ENCODE peak calls at places on chromosomes 7 and 10, in eight cellular contexts. U, W, K, S, T, G, Q and P are unnamed samples.

GRCh38 chr7:115054478-115055122 is 132.7 kb downstream of the MDFIC start:
- DNase-seq in U (no peak), W (no peak), K (no peak), S (no peak), T (no peak), G (no peak), Q (no peak), P (no peak)

GRCh38 chr7:90262438-90262837 is 17.5 kb downstream of the CFAP69 start:
- DNase-seq in U (no peak), W (no peak), K (peak), S (no peak), T (no peak), G (no peak), Q (no peak), P (peak)

GRCh38 chr7:16989883-16990413 is 108.2 kb upstream of the AGR3 start:
- DNase-seq in U (no peak), W (peak), K (peak), S (peak), T (peak), G (no peak), Q (no peak), P (peak)

GRCh38 chr7:64863969-64864368 is 39.1 kb upstream of the ZNF273 start:
- DNase-seq in U (no peak), W (no peak), K (no peak), S (no peak), T (no peak), G (no peak), Q (no peak), P (no peak)

GRCh38 chr10:21524526-21525366 is 736 bp downstream of the SKIDA1 start:
- DNase-seq in U (no peak), W (peak), K (peak), S (no peak), T (peak), G (no peak), Q (no peak), P (peak)

GRCh38 chr7:142359694-142360279 is 101.9 kb upstream of the PRSS58 start:
- DNase-seq in U (no peak), W (no peak), K (no peak), S (no peak), T (no peak), G (no peak), Q (no peak), P (no peak)

GRCh38 chr10:48199580-48200377 is 74.7 kb downstream of the FRMPD2 start:
- DNase-seq in U (no peak), W (no peak), K (peak), S (no peak), T (no peak), G (no peak), Q (no peak), P (peak)

GRCh38 chr7:122430710-122431109 is 126.2 kb upstream of the FEZF1 start:
- DNase-seq in U (no peak), W (no peak), K (no peak), S (no peak), T (no peak), G (no peak), Q (no peak), P (no peak)

GRCh38 chr7:121039994-121040393 is 51.5 kb downstream of the CPED1 start:
- DNase-seq in U (no peak), W (no peak), K (no peak), S (no peak), T (no peak), G (no peak), Q (no peak), P (no peak)

GRCh38 chr7:17039372-17039771 is 157.6 kb upstream of the AGR3 start:
- DNase-seq in U (no peak), W (no peak), K (no peak), S (no peak), T (no peak), G (no peak), Q (no peak), P (no peak)

GRCh38 chr10:43712821-43713584 is 64.3 kb upstream of the ZNF32 start:
- DNase-seq in U (no peak), W (no peak), K (no peak), S (no peak), T (no peak), G (no peak), Q (no peak), P (no peak)

GRCh38 chr7:154892459-154892858 is 110.5 kb downstream of the PAXIP1 start:
- DNase-seq in U (no peak), W (no peak), K (no peak), S (no peak), T (no peak), G (no peak), Q (no peak), P (no peak)

GRCh38 chr10:126904493-126904806 is 778 bp upstream of the DOCK1 start:
- DNase-seq in U (no peak), W (no peak), K (peak), S (no peak), T (no peak), G (no peak), Q (no peak), P (no peak)

GRCh38 chr10:79939969-79940368 is 8.9 kb downstream of the SFTPD start:
- DNase-seq in U (no peak), W (no peak), K (no peak), S (no peak), T (no peak), G (no peak), Q (no peak), P (no peak)

GRCh38 chr7:44849277-44850210 is 1.7 kb upstream of the H2AZ2 start:
- DNase-seq in U (no peak), W (no peak), K (peak), S (no peak), T (no peak), G (no peak), Q (no peak), P (no peak)